ENCODE peak calls at places on chromosomes 12 and 14, in seven cellular contexts. H is AG04450, D is cardiac fibroblast, Z is esophagus muscularis mucosa, V is IMR-90, W is epithelial cell of esophagus, N is keratinocyte. X is an unnamed sample.

GRCh38 chr12:88578274-88578673 is 2.0 kb downstream of the KITLG start:
- DNase-seq in H (no peak), D (no peak), Z (no peak), V (no peak), W (no peak), N (no peak), X (no peak)

GRCh38 chr12:47775100-47775911 is 2.3 kb downstream of the SLC48A1 start:
- DNase-seq in H (no peak), D (peak; percentile 60), Z (no peak), V (no peak), W (peak; percentile 33), N (no peak), X (peak; percentile 50)

GRCh38 chr12:19298837-19299605 is 140.3 kb upstream of the AEBP2 start:
- DNase-seq in H (no peak), D (no peak), Z (no peak), V (no peak), W (peak; percentile 66), N (peak; percentile 40), X (no peak)

GRCh38 chr12:85277900-85278597 is 2.0 kb upstream of the ALX1 start:
- DNase-seq in H (no peak), D (no peak), Z (no peak), V (no peak), W (no peak), N (no peak), X (no peak)

GRCh38 chr14:91968280-91968679 is 20.8 kb upstream of the FBLN5 start:
- DNase-seq in H (no peak), D (no peak), Z (no peak), V (no peak), W (no peak), N (no peak), X (no peak)

GRCh38 chr12:6132496-6132895 is 8.0 kb upstream of the VWF start:
- DNase-seq in H (no peak), D (no peak), Z (no peak), V (no peak), W (no peak), N (no peak), X (no peak)

GRCh38 chr12:14886271-14886670 is 617 bp upstream of the MGP start:
- DNase-seq in H (no peak), D (no peak), Z (no peak), V (no peak), W (peak; percentile 28), N (no peak), X (no peak)

GRCh38 chr14:100406505-100407131 is 83.5 kb downstream of the SLC25A47 start:
- DNase-seq in H (no peak), D (peak; percentile 24), Z (no peak), V (peak; percentile 32), W (peak; percentile 57), N (no peak), X (peak; percentile 43)

GRCh38 chr14:101496779-101497420 is 64.4 kb upstream of the DIO3 start:
- DNase-seq in H (no peak), D (no peak), Z (no peak), V (no peak), W (no peak), N (no peak), X (no peak)

GRCh38 chr12:21340406-21340805 is 5.7 kb upstream of the SLCO1A2 start:
- DNase-seq in H (no peak), D (no peak), Z (no peak), V (no peak), W (no peak), N (no peak), X (no peak)

GRCh38 chr12:132530851-132531250 is 40.9 kb downstream of the FBRSL1 start:
- DNase-seq in H (no peak), D (no peak), Z (no peak), V (no peak), W (no peak), N (no peak), X (no peak)

GRCh38 chr12:52615912-52616311 is 2.4 kb downstream of the KRT73 start:
- DNase-seq in H (no peak), D (no peak), Z (peak; percentile 50), V (no peak), W (no peak), N (no peak), X (no peak)

GRCh38 chr14:61698216-61698980 is 3.1 kb downstream of the HIF1A start:
- DNase-seq in H (no peak), D (peak; percentile 73), Z (no peak), V (no peak), W (no peak), N (no peak), X (no peak)
- H3K4me3 ChIP-seq in H (peak overlapping the region; percentile 83), D (peak overlapping the region; percentile 82), Z (peak overlapping the region; percentile 98), V (peak overlapping the region; percentile 94), W (peak overlapping the region; percentile 88), N (peak overlapping the region; percentile 97), X (peak overlapping the region; percentile 90)

GRCh38 chr12:115872212-115872611 is 405.3 kb downstream of the MED13L start:
- DNase-seq in H (no peak), D (no peak), Z (no peak), V (no peak), W (no peak), N (no peak), X (no peak)

GRCh38 chr12:115870527-115870926 is 407.0 kb downstream of the MED13L start:
- DNase-seq in H (no peak), D (no peak), Z (no peak), V (no peak), W (peak; percentile 2), N (no peak), X (no peak)

GRCh38 chr12:115872919-115873357 is 404.6 kb downstream of the MED13L start:
- DNase-seq in H (no peak), D (no peak), Z (no peak), V (no peak), W (peak; percentile 97), N (peak; percentile 9), X (no peak)

GRCh38 chr12:115871714-115872113 is 405.8 kb downstream of the MED13L start:
- DNase-seq in H (no peak), D (peak; percentile 33), Z (no peak), V (peak; percentile 21), W (peak; percentile 26), N (peak; percentile 1), X (peak; percentile 24)

DNA sequence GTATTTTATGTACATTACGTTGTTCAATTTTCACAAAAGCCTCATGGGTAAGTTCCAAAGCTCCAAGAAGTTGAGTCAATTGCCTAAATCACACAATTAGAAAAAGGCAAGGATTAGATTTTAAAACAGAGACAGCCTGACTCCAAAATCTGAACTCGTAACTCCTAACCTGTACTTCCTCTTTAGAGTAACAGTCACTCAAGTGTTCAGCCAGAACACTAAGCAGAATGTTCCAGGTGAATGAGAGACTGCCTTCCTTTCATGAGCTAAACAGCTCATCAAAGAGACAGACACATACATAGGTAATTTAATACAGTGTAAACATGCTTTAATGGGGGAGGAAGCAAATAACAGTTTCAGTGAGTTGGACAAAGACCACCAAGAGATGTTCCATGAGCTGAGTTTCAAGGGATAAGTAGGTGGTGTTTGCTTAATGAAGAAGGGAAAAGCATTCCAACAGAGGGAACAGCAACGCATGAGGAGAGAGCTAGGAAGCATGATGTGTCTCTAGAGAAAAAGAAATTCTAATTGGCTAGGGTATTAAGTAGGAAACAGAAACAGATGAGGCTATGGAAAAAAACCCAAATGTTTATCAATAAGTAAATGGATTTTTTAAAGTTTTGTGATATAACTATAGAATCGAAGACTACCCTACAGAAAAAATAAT is 403.9 kb downstream of the MED13L start:
- DNase-seq in H (no peak), D (no peak), Z (no peak), V (no peak), W (peak; percentile 46), N (no peak), X (no peak)
- TF ChIP-seq CTCF in H (no peak), D (no peak), Z (no peak), V (no peak), W (no peak), N (no peak), X (no peak)

GRCh38 chr14:26200675-26201074 is 397.2 kb downstream of the NOVA1 start:
- DNase-seq in H (no peak), D (no peak), Z (no peak), V (peak; percentile 17), W (peak; percentile 47), N (no peak), X (peak; percentile 7)

GRCh38 chr14:26199599-26200370 is 398.0 kb downstream of the NOVA1 start:
- DNase-seq in H (no peak), D (peak; percentile 26), Z (no peak), V (no peak), W (no peak), N (no peak), X (peak; percentile 70)

GRCh38 chr14:26204362-26204953 is 393.4 kb downstream of the NOVA1 start:
- DNase-seq in H (no peak), D (peak; percentile 27), Z (no peak), V (no peak), W (no peak), N (no peak), X (no peak)

GRCh38 chr14:26206640-26207039 is 391.2 kb downstream of the NOVA1 start:
- DNase-seq in H (no peak), D (no peak), Z (no peak), V (no peak), W (no peak), N (no peak), X (no peak)

DNA sequence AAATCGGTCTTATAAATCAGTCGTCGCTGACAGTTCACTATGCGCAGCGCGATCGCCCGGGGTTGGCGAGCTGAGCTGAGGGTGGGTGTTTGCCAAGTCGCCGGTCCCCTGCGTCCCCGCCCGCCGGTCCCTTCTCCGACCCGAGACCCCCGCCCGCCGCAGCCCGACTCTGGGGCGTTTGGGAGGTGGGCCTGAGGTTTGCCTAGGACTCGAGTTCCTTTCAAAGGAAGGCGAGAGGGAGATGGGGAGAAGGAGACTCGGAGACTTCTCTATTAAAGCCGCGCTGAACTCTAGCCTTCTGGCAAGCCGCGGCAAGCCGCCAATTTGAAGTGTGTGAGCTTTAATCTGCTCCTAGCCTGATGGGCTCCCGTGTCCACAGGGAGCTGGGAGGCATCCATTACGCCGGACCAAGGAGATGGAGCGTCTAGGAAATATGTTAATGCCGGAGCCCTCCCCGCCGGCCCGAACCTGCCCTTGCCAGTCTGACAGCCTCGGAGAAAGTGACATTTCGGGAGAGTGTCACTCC is 392.8 kb downstream of the NOVA1 start:
- DNase-seq in H (no peak), D (peak; percentile 49), Z (no peak), V (no peak), W (peak; percentile 19), N (no peak), X (no peak)
- H3K4me3 ChIP-seq in H (no peak overlapping the region), D (peak overlapping the region; percentile 47), Z (peak overlapping the region; percentile 52), V (no peak overlapping the region), W (peak overlapping the region; percentile 41), N (no peak overlapping the region), X (no peak overlapping the region)

DNA sequence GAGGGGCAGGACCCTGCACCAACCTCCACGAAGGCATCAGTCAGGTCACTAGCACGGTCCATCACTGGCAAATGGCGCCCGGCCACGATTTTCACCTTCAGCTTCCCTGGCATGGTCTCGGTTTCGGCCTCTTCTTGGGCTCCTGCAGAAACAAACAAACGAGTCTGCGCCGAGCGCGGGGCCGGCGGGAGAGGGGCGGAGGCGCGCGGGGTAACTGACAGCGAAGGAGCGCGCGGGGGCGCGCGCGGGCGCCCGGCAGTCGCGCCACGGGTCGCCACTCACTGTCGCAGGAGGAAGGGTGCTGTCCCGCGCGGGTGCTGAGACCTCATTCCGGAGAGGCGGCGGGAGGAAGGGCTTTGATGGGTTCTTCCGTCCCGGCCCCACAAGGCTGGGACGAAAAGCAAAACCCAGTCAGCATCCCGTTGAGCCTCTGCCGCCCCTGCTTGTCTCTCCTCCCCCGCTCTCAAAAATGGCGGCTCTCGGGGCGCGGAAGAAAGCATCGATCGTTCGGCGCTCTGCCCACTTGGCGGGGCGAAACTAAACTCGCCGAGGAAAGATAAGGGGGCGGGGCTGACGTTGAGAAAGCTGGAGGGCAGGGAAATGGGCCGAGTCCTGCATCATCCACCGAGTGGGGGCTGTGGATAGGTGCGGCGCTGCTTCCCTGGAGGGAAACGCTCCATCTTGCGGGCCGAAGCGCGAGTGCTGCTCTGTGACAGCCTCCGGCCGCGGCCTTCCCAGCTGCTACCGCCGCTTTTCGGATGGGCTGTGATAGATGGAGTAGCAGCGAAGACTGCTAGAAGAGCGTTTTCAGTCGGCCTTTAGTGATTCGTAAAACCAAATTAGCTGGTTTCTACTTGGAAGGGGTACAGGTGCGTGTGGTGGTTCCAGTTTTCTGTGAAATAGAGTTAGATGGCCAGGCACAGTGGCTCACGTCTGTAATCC is at the start of gene C2CD5:
- DNase-seq in H (peak; percentile 94), D (peak; percentile 98), Z (peak; percentile 99), V (peak; percentile 97), W (peak; percentile 98), N (no peak), X (peak; percentile 98)
- TF ChIP-seq CTCF in H (peak; percentile 42), D (peak; percentile 56), Z (peak; percentile 56), V (peak; percentile 42), W (peak; percentile 30), N (peak; percentile 38), X (peak; percentile 41)